ENCODE peak calls at places on chromosomes 13 and 19, in eight cellular contexts. F is T-helper 2 cell treated with Interferon-gamma antibody and Interleukin-4, amounts not matched to agents 5 μg/mL and 100 μg/mL, for 36 hours; R is ELF-1; P is LHCN-M2; T is GDM1; D is AG04450; H is ACHN; J is T-helper 1 cell. B is an unnamed sample.

GRCh38 chr19:995051-995827 is 5.0 kb upstream of the GRIN3B start:
- DNase-seq in F (no peak), R (no peak), P (no peak), T (no peak), D (no peak), H (peak; percentile 86), J (no peak), B (no peak)

GRCh38 chr19:16585808-16586476 is 13.7 kb upstream of the SLC35E1 start:
- DNase-seq in F (peak; percentile 51), R (peak; percentile 49), P (peak; percentile 21), T (no peak), D (no peak), H (no peak), J (no peak), B (no peak)

GRCh38 chr19:31214086-31214485 is 135.2 kb downstream of the TSHZ3 start:
- DNase-seq in F (peak; percentile 94), R (peak; percentile 27), P (peak; percentile 100), T (peak; percentile 75), D (peak; percentile 98), H (peak; percentile 98), J (peak; percentile 76), B (peak; percentile 64)

GRCh38 chr13:48494874-48495273 is 38.0 kb downstream of the RCBTB2 start:
- DNase-seq in F (no peak), R (no peak), P (peak; percentile 10), T (no peak), D (no peak), H (no peak), J (no peak), B (peak; percentile 61)

GRCh38 chr13:39571502-39572092 is 31.4 kb downstream of the LHFPL6 start:
- DNase-seq in F (no peak), R (no peak), P (no peak), T (no peak), D (no peak), H (no peak), J (no peak), B (no peak)

GRCh38 chr13:36154567-36155231 is 23.5 kb upstream of the DCLK1 start:
- DNase-seq in F (no peak), R (peak; percentile 66), P (peak; percentile 83), T (no peak), D (no peak), H (no peak), J (no peak), B (no peak)

GRCh38 chr13:19845758-19846157 is 17.7 kb downstream of the ZMYM5 start:
- DNase-seq in F (no peak), R (no peak), P (peak; percentile 93), T (no peak), D (peak; percentile 96), H (peak; percentile 76), J (no peak), B (no peak)

GRCh38 chr13:112716461-112716820 is 26.6 kb downstream of the ATP11A start:
- DNase-seq in F (no peak), R (no peak), P (no peak), T (no peak), D (no peak), H (no peak), J (no peak), B (no peak)

GRCh38 chr19:14943601-14944000 is 2.3 kb downstream of the OR7C2 start:
- DNase-seq in F (no peak), R (no peak), P (peak; percentile 13), T (no peak), D (no peak), H (no peak), J (no peak), B (no peak)

GRCh38 chr13:73103238-73103637 is 44.4 kb downstream of the KLF5 start:
- DNase-seq in F (no peak), R (no peak), P (no peak), T (no peak), D (no peak), H (no peak), J (no peak), B (no peak)

GRCh38 chr19:28066161-28066560 is 1146.8 kb downstream of the UQCRFS1 start:
- DNase-seq in F (no peak), R (no peak), P (no peak), T (no peak), D (no peak), H (no peak), J (no peak), B (no peak)

GRCh38 chr19:10000171-10000826 is 10.0 kb downstream of the COL5A3 start:
- DNase-seq in F (peak; percentile 53), R (peak; percentile 82), P (peak; percentile 51), T (peak; percentile 42), D (no peak), H (peak; percentile 61), J (peak; percentile 59), B (no peak)

GRCh38 chr19:1154731-1155351 is 19.2 kb downstream of the SBNO2 start:
- DNase-seq in F (no peak), R (no peak), P (peak; percentile 76), T (no peak), D (peak; percentile 60), H (no peak), J (no peak), B (no peak)

GRCh38 chr13:75443356-75443958 is 38.5 kb downstream of the TBC1D4 start:
- DNase-seq in F (no peak), R (no peak), P (no peak), T (no peak), D (no peak), H (peak; percentile 19), J (no peak), B (no peak)

GRCh38 chr13:101845501-101846012 is 393.1 kb downstream of the ITGBL1 start:
- DNase-seq in F (no peak), R (no peak), P (no peak), T (no peak), D (no peak), H (peak; percentile 8), J (no peak), B (no peak)

GRCh38 chr19:11335449-11336146 is 3.9 kb downstream of the RAB3D start:
- DNase-seq in F (no peak), R (peak; percentile 23), P (no peak), T (no peak), D (no peak), H (no peak), J (no peak), B (no peak)

GRCh38 chr19:34994643-34995471 is 5.3 kb upstream of the GRAMD1A start:
- DNase-seq in F (no peak), R (no peak), P (no peak), T (no peak), D (no peak), H (no peak), J (no peak), B (peak; percentile 52)

GRCh38 chr19:56111601-56112312 is 9.3 kb downstream of the ZNF787 start:
- DNase-seq in F (peak; percentile 15), R (no peak), P (peak; percentile 65), T (no peak), D (no peak), H (no peak), J (no peak), B (no peak)